ENCODE peak calls at places on chromosomes 3 and 15, in five cellular contexts. One of them, this sample, is unnamed. For H3K9me3, the result is how much of the 10 kb centered on the place peaks cover.

GRCh38 chr3:27458929-27459328 is 25.3 kb downstream of the SLC4A7 start:
- DNase-seq in IMR-90: no peak
- DNase-seq in transverse colon: no peak
- DNase-seq in CD8-positive, alpha-beta T cell: no peak
- DNase-seq in astrocyte: no peak
- DNase-seq in this sample: no peak

GRCh38 chr15:60423540-60423939 is 25.8 kb upstream of the ANXA2 start:
- DNase-seq in IMR-90: peak
- DNase-seq in transverse colon: no peak
- DNase-seq in CD8-positive, alpha-beta T cell: no peak
- DNase-seq in astrocyte: peak
- DNase-seq in this sample: peak

GRCh38 chr15:95825198-95825597 is 505.3 kb upstream of the NR2F2 start:
- DNase-seq in IMR-90: no peak
- DNase-seq in transverse colon: no peak
- DNase-seq in CD8-positive, alpha-beta T cell: no peak
- DNase-seq in astrocyte: no peak
- DNase-seq in this sample: no peak

GRCh38 chr15:99385865-99386264 is 134.6 kb downstream of the LRRC28 start:
- DNase-seq in IMR-90: peak
- DNase-seq in transverse colon: peak
- DNase-seq in CD8-positive, alpha-beta T cell: no peak
- DNase-seq in astrocyte: peak
- DNase-seq in this sample: peak

GRCh38 chr3:61617041-61617440 is 55.7 kb downstream of the PTPRG start:
- DNase-seq in IMR-90: peak
- DNase-seq in transverse colon: no peak
- DNase-seq in CD8-positive, alpha-beta T cell: no peak
- DNase-seq in astrocyte: peak
- DNase-seq in this sample: no peak

GRCh38 chr15:60520041-60520824 is 41.3 kb upstream of the ICE2 start:
- DNase-seq in IMR-90: peak
- DNase-seq in transverse colon: no peak
- DNase-seq in CD8-positive, alpha-beta T cell: no peak
- DNase-seq in astrocyte: peak
- DNase-seq in this sample: no peak

GRCh38 chr15:63414474-63415201 is 33.0 kb upstream of the CA12 start:
- DNase-seq in IMR-90: no peak
- DNase-seq in transverse colon: no peak
- DNase-seq in CD8-positive, alpha-beta T cell: peak
- DNase-seq in astrocyte: no peak
- DNase-seq in this sample: no peak

GRCh38 chr15:71085809-71086208 is 29.5 kb upstream of the THSD4 start:
- DNase-seq in IMR-90: no peak
- DNase-seq in transverse colon: no peak
- DNase-seq in CD8-positive, alpha-beta T cell: no peak
- DNase-seq in astrocyte: no peak
- DNase-seq in this sample: no peak

GRCh38 chr3:188092648-188093047 is 61.3 kb upstream of the LPP start:
- DNase-seq in IMR-90: peak
- DNase-seq in transverse colon: no peak
- DNase-seq in CD8-positive, alpha-beta T cell: no peak
- DNase-seq in astrocyte: no peak
- DNase-seq in this sample: no peak

GRCh38 chr3:66618066-66618465 is 117.2 kb upstream of the LRIG1 start:
- DNase-seq in IMR-90: peak
- DNase-seq in transverse colon: no peak
- DNase-seq in CD8-positive, alpha-beta T cell: no peak
- DNase-seq in astrocyte: peak
- DNase-seq in this sample: no peak

GRCh38 chr3:28576590-28577220 is 228.1 kb upstream of the AZI2 start:
- DNase-seq in IMR-90: no peak
- DNase-seq in transverse colon: no peak
- DNase-seq in CD8-positive, alpha-beta T cell: no peak
- DNase-seq in astrocyte: no peak
- DNase-seq in this sample: peak

DNA sequence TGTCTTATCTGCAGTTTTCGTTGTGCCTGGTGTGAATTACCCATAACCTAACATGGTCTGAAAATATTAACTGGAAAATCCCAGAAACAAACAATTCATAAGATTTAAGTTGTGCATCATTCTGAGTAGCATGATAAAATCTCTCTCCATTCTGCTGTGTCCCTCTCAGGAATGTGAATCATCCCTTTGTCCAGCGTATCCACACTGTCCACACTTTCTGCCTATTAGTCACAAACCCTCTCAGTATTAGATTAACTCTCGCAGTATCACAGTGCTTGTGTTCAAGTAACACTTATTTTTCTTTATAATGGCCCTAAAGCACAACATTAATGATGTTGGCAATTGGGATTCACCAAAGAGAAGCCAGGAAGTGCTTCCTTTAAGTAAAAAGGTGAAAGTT is 203.2 kb downstream of the CGGBP1 start:
- DNase-seq in IMR-90: no peak
- DNase-seq in transverse colon: no peak
- DNase-seq in CD8-positive, alpha-beta T cell: no peak
- DNase-seq in astrocyte: peak
- DNase-seq in this sample: no peak
- H3K4me3 ChIP-seq in IMR-90: no peak
- H3K4me3 ChIP-seq in transverse colon: no peak
- H3K4me3 ChIP-seq in CD8-positive, alpha-beta T cell: no peak
- H3K4me3 ChIP-seq in astrocyte: no peak
- H3K4me3 ChIP-seq in this sample: no peak

GRCh38 chr15:25175033-25175788 is 220.4 kb downstream of the SNRPN start:
- DNase-seq in IMR-90: no peak
- DNase-seq in transverse colon: no peak
- DNase-seq in CD8-positive, alpha-beta T cell: peak
- DNase-seq in astrocyte: no peak
- DNase-seq in this sample: no peak
- H3K9me3 ChIP-seq in IMR-90: half or more
- H3K9me3 ChIP-seq in transverse colon: under half
- H3K9me3 ChIP-seq in CD8-positive, alpha-beta T cell: under half
- H3K9me3 ChIP-seq in astrocyte: under half
- H3K9me3 ChIP-seq in this sample: under half

GRCh38 chr3:5036858-5037257 is 57.6 kb downstream of the BHLHE40 start:
- DNase-seq in IMR-90: no peak
- DNase-seq in transverse colon: no peak
- DNase-seq in CD8-positive, alpha-beta T cell: no peak
- DNase-seq in astrocyte: no peak
- DNase-seq in this sample: no peak
- H3K4me3 ChIP-seq in IMR-90: no peak
- H3K4me3 ChIP-seq in transverse colon: no peak
- H3K4me3 ChIP-seq in CD8-positive, alpha-beta T cell: no peak
- H3K4me3 ChIP-seq in astrocyte: no peak
- H3K4me3 ChIP-seq in this sample: no peak

GRCh38 chr15:39009740-39010139 is 445.1 kb upstream of the RASGRP1 start:
- DNase-seq in IMR-90: no peak
- DNase-seq in transverse colon: no peak
- DNase-seq in CD8-positive, alpha-beta T cell: no peak
- DNase-seq in astrocyte: no peak
- DNase-seq in this sample: no peak
- H3K9me3 ChIP-seq in IMR-90: under half
- H3K9me3 ChIP-seq in transverse colon: under half
- H3K9me3 ChIP-seq in CD8-positive, alpha-beta T cell: under half
- H3K9me3 ChIP-seq in astrocyte: under half
- H3K9me3 ChIP-seq in this sample: under half

This sample was measured in MG63.